ENCODE peak calls at places on chromosomes 3 and 15, in nine cellular contexts. D is body of pancreas, H is AG04450, T is fibroblast of pulmonary artery, B is pancreas, F is HFFc6, S is IMR-90, P is tibial artery, N is AG09309. A is an unnamed sample.

GRCh38 chr15:64857421-64857820 is 15.7 kb downstream of the PLEKHO2 start:
- DNase-seq in F (peak), P (no peak), B (no peak), H (no peak), D (no peak), N (no peak), S (peak), T (peak), A (no peak)

GRCh38 chr15:25724899-25725298 is 138.2 kb downstream of the ATP10A start:
- DNase-seq in S (no peak), H (no peak), F (no peak), B (no peak), T (no peak), D (no peak), P (no peak), N (no peak), A (no peak)

GRCh38 chr15:68479406-68479805 is 47.4 kb upstream of the ITGA11 start:
- DNase-seq in T (peak), N (peak), F (no peak), D (no peak), P (peak), S (peak), H (peak), B (no peak), A (no peak)

GRCh38 chr3:196842567-196843434 is 24.9 kb upstream of the SENP5 start:
- DNase-seq in S (no peak), H (no peak), B (no peak), D (no peak), F (no peak), P (no peak), N (no peak), T (peak), A (no peak)

GRCh38 chr3:133953297-133953696 is 57.6 kb upstream of the RAB6B start:
- DNase-seq in B (no peak), S (no peak), F (no peak), N (no peak), P (no peak), D (no peak), T (no peak), H (no peak), A (no peak)

GRCh38 chr3:102745881-102746280 is 311.1 kb downstream of the ZPLD1 start:
- DNase-seq in H (no peak), T (peak), S (no peak), P (no peak), F (no peak), D (no peak), B (no peak), N (no peak), A (no peak)

GRCh38 chr15:48541659-48542334 is 103.7 kb downstream of the FBN1 start:
- DNase-seq in S (peak), P (peak), T (peak), F (peak), B (no peak), N (peak), D (no peak), H (no peak), A (no peak)

GRCh38 chr3:108548304-108548703 is 37.9 kb upstream of the MYH15 start:
- DNase-seq in D (no peak), P (no peak), H (no peak), T (peak), N (no peak), S (peak), F (peak), B (no peak), A (no peak)

GRCh38 chr3:33074217-33075067 is 22.5 kb downstream of the GLB1 start:
- DNase-seq in S (peak), D (peak), P (peak), F (peak), T (peak), B (peak), N (peak), H (peak), A (peak)

GRCh38 chr3:176514297-176514696 is 683.0 kb downstream of the TBL1XR1 start:
- DNase-seq in H (no peak), D (no peak), S (peak), T (peak), F (no peak), B (no peak), P (no peak), N (peak), A (no peak)

DNA sequence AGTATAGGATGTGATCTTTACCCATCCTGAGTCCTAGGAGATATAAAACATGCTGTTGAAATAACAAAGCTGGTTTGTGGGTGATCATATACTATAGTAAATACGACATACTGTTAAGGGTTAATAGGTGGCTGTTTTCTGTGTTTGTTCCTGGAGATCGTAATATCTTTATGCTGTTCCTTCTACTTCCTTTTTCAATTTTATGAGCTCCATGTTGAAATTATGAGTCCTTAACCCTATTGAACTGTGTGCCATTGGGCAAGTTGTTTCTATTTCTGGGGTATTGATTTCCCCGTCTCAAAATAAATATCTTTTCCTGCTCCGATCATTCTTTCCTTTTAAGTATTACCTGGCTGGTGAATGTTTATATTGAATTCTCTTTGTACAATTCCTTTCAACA is 115.1 kb downstream of the LPP start:
- DNase-seq in H (no peak), B (no peak), N (no peak), S (no peak), T (no peak), D (no peak), P (no peak), F (no peak), A (no peak)
- TF ChIP-seq CTCF in H (no peak), B (no peak), N (no peak), S (no peak), T (no peak), D (no peak), P (no peak), F (no peak), A (no peak)

DNA sequence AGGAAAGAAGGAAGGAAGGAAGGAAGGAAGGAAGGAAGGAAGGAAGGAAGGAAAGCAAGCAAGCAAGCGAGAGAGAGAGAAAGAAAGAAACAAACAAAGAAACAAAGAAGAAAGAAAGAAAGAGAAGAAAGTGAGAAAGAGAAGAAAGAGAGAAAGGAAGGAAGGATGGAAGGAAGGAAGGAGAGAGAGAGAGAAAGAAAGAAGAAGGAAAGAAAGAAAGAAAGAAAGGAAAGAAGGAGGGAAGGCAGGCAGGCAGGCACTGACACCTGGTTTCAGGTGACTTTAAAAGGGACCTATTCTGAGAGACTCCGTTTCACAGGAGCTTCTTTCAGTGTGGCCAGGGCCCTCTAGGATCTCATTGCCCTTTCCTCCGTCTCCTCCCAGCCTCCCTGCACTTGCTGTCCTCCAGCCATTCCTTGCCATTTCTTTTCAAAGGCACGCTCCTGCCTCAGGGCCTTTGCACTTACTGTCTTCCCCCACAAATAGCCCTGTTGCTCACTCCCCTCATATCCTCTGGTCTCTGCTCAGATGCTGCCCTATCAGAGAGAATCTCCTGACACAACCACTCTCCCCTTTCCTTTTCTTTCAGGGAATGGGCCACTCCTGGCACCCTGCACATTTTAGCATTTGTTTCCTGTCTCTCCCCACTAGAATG is 31.5 kb downstream of the IL12A start:
- DNase-seq in S (no peak), P (no peak), H (no peak), D (no peak), T (no peak), F (no peak), B (no peak), N (no peak), A (no peak)
- TF ChIP-seq CTCF in S (no peak), P (no peak), H (no peak), D (no peak), T (no peak), F (no peak), B (no peak), N (no peak), A (no peak)

DNA sequence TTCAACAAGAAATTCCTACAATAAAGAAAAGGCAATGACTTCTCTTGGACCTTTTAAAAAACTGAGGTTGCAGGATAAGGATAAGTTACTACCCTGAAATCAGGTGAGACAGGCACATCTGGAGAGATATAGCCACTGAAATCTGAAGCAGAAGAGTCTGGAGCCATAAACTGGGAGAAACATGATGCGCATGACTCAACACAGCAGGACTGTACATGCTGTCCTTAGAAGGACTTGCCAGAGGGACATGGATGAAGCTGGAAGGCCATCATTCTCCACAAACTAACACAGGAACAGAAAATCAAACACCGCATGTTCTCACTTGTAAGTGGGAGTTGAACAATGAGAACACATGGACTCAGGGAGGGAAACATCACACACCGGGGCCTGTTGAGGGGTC is 1020.2 kb downstream of the AGBL1 start:
- DNase-seq in N (no peak), T (no peak), P (no peak), H (no peak), F (no peak), B (no peak), D (no peak), S (no peak), A (no peak)
- TF ChIP-seq CTCF in N (no peak), T (no peak), P (no peak), H (no peak), F (no peak), B (no peak), D (no peak), S (no peak), A (no peak)

DNA sequence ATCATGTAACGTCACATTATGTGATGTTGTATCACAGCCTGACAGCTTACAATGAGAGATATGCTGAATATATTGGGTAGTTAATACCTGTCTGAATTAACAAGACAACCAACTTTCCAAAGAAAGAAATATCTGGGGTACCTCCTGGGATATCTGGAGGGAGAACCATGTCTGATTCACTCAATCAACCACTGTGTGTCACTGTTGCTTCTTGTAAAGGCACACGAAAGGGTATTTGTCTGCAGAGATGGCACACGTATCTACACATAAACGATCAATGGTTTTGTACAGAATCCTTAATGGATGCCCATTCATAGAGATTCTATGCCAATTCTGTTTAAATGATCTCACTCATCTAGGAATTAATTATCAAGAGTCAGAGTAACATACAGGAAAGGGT is 252.1 kb upstream of the TMCO5A start:
- DNase-seq in H (no peak), B (no peak), S (peak), P (no peak), D (no peak), N (no peak), T (peak), F (no peak), A (no peak)
- TF ChIP-seq CTCF in H (peak), B (no peak), S (peak), P (no peak), D (peak), N (peak), T (peak), F (peak), A (no peak)

GRCh38 chr15:99708563-99708962 is 24.7 kb downstream of the LYSMD4 start:
- DNase-seq in B (peak), S (peak), P (peak), N (peak), D (peak), F (peak), T (peak), H (peak), A (no peak)
- TF ChIP-seq CTCF in B (no peak), S (no peak), P (no peak), N (no peak), D (no peak), F (no peak), T (no peak), H (no peak), A (no peak)

A was measured in glutamatergic neuron.